ENCODE peak calls at places on chromosomes 13 and 19, in six cellular contexts. R is cardiac fibroblast, Q is RWPE2, T is endothelial cell of umbilical vein, N is foreskin fibroblast, H is astrocyte of the spinal cord. P is an unnamed sample.

GRCh38 chr13:79531542-79532239 is 50.7 kb downstream of the NDFIP2 start:
- DNase-seq in T (no peak), N (no peak), Q (no peak), R (no peak), H (no peak), P (no peak)

GRCh38 chr13:32087955-32088747 is 56.6 kb downstream of the FRY start:
- DNase-seq in Q (no peak), T (no peak), R (peak; percentile 13), H (peak; percentile 42), N (peak; percentile 24), P (no peak)

GRCh38 chr13:98869408-98870090 is 108.3 kb downstream of the DOCK9 start:
- DNase-seq in H (no peak), T (peak; percentile 79), R (peak; percentile 49), N (no peak), Q (no peak), P (peak; percentile 8)

GRCh38 chr19:39078436-39079200 is 5.5 kb upstream of the ACP7 start:
- DNase-seq in N (peak; percentile 95), T (peak; percentile 75), Q (peak; percentile 77), R (peak; percentile 99), H (peak; percentile 97), P (peak; percentile 96)

GRCh38 chr13:80339841-80340642 is 884 bp downstream of the SPRY2 start:
- DNase-seq in N (peak; percentile 40), R (peak; percentile 43), Q (no peak), T (peak; percentile 49), H (peak; percentile 37), P (peak; percentile 64)

GRCh38 chr13:77190349-77190748 is 136.5 kb downstream of the MYCBP2 start:
- DNase-seq in R (no peak), Q (no peak), H (no peak), N (no peak), T (no peak), P (no peak)

GRCh38 chr13:78228211-78228610 is 309.6 kb upstream of the EDNRB start:
- DNase-seq in N (no peak), R (peak; percentile 17), Q (no peak), T (no peak), H (no peak), P (no peak)

GRCh38 chr13:27968316-27969072 is 621 bp downstream of the CDX2 start:
- DNase-seq in N (no peak), T (no peak), H (no peak), R (no peak), Q (no peak), P (no peak)

GRCh38 chr19:1318678-1319471 is 33.2 kb downstream of the EFNA2 start:
- DNase-seq in T (no peak), N (no peak), Q (no peak), R (no peak), H (no peak), P (no peak)

GRCh38 chr19:55321466-55321865 is 3.7 kb downstream of the TMEM150B start:
- DNase-seq in N (no peak), H (no peak), R (no peak), Q (no peak), T (no peak), P (no peak)

GRCh38 chr13:50677687-50678463 is 165.6 kb downstream of the DLEU7 start:
- DNase-seq in N (peak; percentile 36), R (peak; percentile 60), H (no peak), T (no peak), Q (no peak), P (no peak)

GRCh38 chr19:58305932-58306323 is 751 bp downstream of the ERVK3-1 start:
- DNase-seq in T (no peak), Q (no peak), H (peak; percentile 2), R (no peak), N (no peak), P (no peak)

GRCh38 chr19:55345818-55346724 is 6.4 kb downstream of the KMT5C start:
- DNase-seq in T (no peak), R (no peak), Q (peak; percentile 84), H (peak; percentile 14), N (peak; percentile 63), P (peak; percentile 74)

GRCh38 chr13:30971575-30971974 is 39.1 kb downstream of the TEX26 start:
- DNase-seq in N (peak; percentile 45), T (no peak), R (peak; percentile 52), H (no peak), Q (no peak), P (no peak)

GRCh38 chr13:33279414-33279813 is 6.1 kb downstream of the STARD13 start:
- DNase-seq in Q (no peak), H (no peak), R (peak; percentile 57), T (no peak), N (no peak), P (peak; percentile 83)

GRCh38 chr13:45683701-45684100 is 18.4 kb upstream of the CBY2 start:
- DNase-seq in R (no peak), Q (no peak), N (no peak), T (no peak), H (no peak), P (no peak)

GRCh38 chr19:2578911-2579677 is 103.2 kb downstream of the GADD45B start:
- DNase-seq in Q (no peak), T (peak; percentile 97), N (peak; percentile 94), R (peak; percentile 94), H (peak; percentile 95), P (peak; percentile 96)

GRCh38 chr19:16527971-16528521 is 14.2 kb downstream of the CHERP start:
- DNase-seq in Q (no peak), R (peak; percentile 32), T (peak; percentile 17), H (no peak), N (peak; percentile 36), P (no peak)

GRCh38 chr13:48154671-48155070 is 59.8 kb upstream of the MED4 start:
- DNase-seq in T (no peak), H (no peak), Q (no peak), N (no peak), R (no peak), P (no peak)

GRCh38 chr19:5554828-5555227 is 12.9 kb downstream of the TINCR start:
- DNase-seq in H (no peak), R (no peak), T (no peak), Q (no peak), N (no peak), P (no peak)

GRCh38 chr19:13723206-13723605 is 41.1 kb upstream of the MRI1 start:
- DNase-seq in T (no peak), N (peak; percentile 20), H (no peak), R (peak; percentile 24), Q (no peak), P (peak; percentile 48)

DNA sequence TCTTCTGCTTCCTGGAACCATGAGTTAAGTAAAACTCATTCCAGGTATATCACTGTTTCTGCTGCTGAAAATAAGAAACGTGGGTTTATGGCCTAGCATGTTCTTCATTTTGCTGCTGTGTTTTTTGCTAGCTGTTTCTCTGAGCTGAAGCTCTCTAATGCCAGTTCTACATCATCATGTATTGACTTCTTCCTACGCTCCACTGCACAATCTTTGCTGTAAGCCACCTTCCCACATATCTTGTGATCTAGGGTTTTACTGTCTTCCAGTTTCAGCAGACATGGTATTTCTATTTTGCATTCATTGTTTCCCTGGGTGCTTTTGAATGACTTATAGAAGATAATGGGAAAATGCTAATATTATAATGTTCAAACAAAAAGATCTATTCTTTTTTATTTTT is 278.6 kb upstream of the GPC6 start:
- DNase-seq in H (no peak), Q (no peak), T (no peak), N (no peak), R (no peak), P (no peak)
- TF ChIP-seq CTCF in H (no peak), Q (no peak), T (no peak), N (no peak), R (no peak), P (no peak)

GRCh38 chr19:23822735-23823134 is 64.0 kb upstream of the ZNF681 start:
- DNase-seq in N (no peak), H (no peak), Q (no peak), T (no peak), R (no peak), P (no peak)

GRCh38 chr19:23817519-23817918 is 58.8 kb upstream of the ZNF681 start:
- DNase-seq in Q (no peak), R (peak; percentile 36), N (peak; percentile 2), H (no peak), T (no peak), P (peak; percentile 23)
- TF ChIP-seq CTCF in Q (peak; percentile 23), R (peak; percentile 53), N (peak; percentile 16), H (peak; percentile 36), T (no peak), P (no peak)

GRCh38 chr19:15453091-15453498 is 3.3 kb upstream of the WIZ start:
- DNase-seq in Q (no peak), N (peak; percentile 49), H (no peak), T (peak; percentile 37), R (no peak), P (no peak)

GRCh38 chr19:15453906-15454305 is 4.2 kb upstream of the WIZ start:
- DNase-seq in R (no peak), N (no peak), T (no peak), H (no peak), Q (no peak), P (no peak)

GRCh38 chr19:15452111-15453047 is 2.6 kb upstream of the WIZ start:
- DNase-seq in T (peak; percentile 94), Q (peak; percentile 83), R (peak; percentile 88), H (peak; percentile 82), N (peak; percentile 87), P (peak; percentile 30)

GRCh38 chr19:15455996-15456395 is 6.2 kb upstream of the WIZ start:
- DNase-seq in H (no peak), N (no peak), Q (no peak), T (no peak), R (no peak), P (no peak)

DNA sequence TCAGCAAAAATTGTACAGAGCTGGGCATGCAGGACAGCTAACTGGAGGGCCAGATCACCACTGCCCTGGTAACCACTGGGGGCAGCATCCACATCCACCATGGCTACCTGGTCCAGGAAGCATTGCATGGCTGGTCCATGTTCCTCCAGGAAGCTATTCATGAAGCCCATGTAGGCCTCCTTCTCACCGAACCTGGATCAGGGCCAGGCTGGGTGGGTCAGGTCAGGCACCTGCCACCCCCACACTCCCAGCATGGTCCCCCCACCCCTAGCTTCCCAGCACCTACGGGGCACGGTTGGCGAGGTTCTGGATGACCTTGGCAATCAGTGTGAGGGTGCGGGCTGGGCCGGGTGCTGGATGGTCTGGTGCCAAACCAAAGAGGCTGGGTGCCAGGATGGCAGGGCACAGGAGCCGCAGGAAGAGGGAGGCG is 4.6 kb upstream of the WIZ start:
- DNase-seq in N (no peak), T (no peak), H (no peak), R (no peak), Q (peak; percentile 56), P (no peak)
- TF ChIP-seq CTCF in N (peak; percentile 12), T (peak; percentile 34), H (peak; percentile 41), R (peak; percentile 37), Q (peak; percentile 13), P (no peak)

DNA sequence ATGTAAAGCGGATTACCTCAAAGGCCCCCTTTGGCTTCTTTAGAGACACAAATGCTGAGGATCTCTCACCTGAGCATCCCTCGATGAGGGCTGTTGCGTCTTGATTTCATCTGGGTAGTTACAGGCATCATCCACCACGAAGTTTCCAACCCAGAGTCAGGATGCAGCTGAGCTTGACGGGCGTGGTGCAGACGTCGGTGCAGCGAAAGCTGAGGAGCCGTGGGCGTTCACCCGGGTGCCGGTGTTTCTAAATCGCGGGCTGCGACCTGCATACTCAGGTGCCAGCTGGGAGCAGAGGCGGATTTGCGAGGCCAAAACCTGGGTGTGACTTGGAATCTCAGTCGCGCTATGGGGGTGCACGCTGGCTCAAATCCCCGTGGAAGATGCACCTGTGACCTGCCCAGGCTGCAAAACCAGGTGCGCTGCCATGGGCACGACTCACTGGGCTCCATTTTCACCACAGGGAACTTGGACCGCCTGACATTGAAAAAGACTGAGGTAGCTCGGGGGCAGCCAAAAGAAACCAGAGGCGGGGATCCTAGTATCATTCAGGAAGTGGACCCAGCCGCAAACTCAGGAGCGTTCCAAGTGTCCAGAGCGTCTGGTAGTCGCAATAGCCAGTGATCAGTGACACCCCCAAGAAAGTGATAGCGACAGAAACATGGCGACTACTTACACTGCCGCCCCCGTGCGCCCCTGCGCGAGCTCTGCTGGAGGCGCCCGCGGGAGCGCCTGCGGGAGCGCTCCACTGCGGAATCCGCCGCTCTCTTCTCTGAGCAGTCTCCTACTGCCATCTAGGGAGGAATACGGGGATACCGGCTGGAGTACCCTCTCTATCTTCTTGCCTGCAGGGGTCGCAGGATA is 36.4 kb upstream of the IGFL4 start:
- DNase-seq in Q (no peak), R (peak; percentile 88), T (peak; percentile 82), H (peak; percentile 85), N (peak; percentile 91), P (peak; percentile 89)
- TF ChIP-seq CTCF in Q (peak; percentile 99), R (peak; percentile 99), T (peak; percentile 98), H (peak; percentile 100), N (peak; percentile 100), P (peak; percentile 98)